ENCODE peak calls at places on chromosomes 7 and 10, in six cellular contexts. N is Calu3; Z is NCI-H1694; E is SHP77; G is activated CD8-positive, alpha-beta memory T cell treated with anti-CD3 and anti-CD28 coated beads for 48 hours; T is endodermal cell. K is an unnamed sample.

GRCh38 chr7:45108863-45109262 is 2.6 kb downstream of the TBRG4 start:
- DNase-seq in N (no peak), Z (no peak), E (no peak), G (no peak), T (peak; percentile 23), K (no peak)

GRCh38 chr7:122140918-122141317 is 3.1 kb downstream of the AASS start:
- DNase-seq in N (no peak), Z (no peak), E (no peak), G (no peak), T (no peak), K (no peak)

GRCh38 chr10:22931948-22932347 is 4.1 kb downstream of the ARMC3 start:
- DNase-seq in N (peak; percentile 32), Z (no peak), E (no peak), G (no peak), T (no peak), K (no peak)

GRCh38 chr7:63899691-63900393 is 98.8 kb upstream of the ZNF722 start:
- DNase-seq in N (peak; percentile 11), Z (no peak), E (peak; percentile 92), G (peak; percentile 40), T (no peak), K (no peak)

GRCh38 chr10:95508730-95509129 is 52.4 kb downstream of the SORBS1 start:
- DNase-seq in N (no peak), Z (no peak), E (no peak), G (no peak), T (peak; percentile 55), K (no peak)

GRCh38 chr10:125231116-125231812 is 70.9 kb upstream of the CTBP2 start:
- DNase-seq in N (peak; percentile 58), Z (no peak), E (no peak), G (no peak), T (peak; percentile 69), K (no peak)

GRCh38 chr10:46559231-46559671 is 2.8 kb upstream of the GPRIN2 start:
- DNase-seq in N (no peak), Z (no peak), E (no peak), G (no peak), T (peak; percentile 35), K (no peak)

GRCh38 chr10:60299390-60299778 is 90.3 kb downstream of the ANK3 start:
- DNase-seq in N (no peak), Z (no peak), E (no peak), G (no peak), T (no peak), K (no peak)

GRCh38 chr7:70470751-70471150 is 661.2 kb upstream of the GALNT17 start:
- DNase-seq in N (no peak), Z (no peak), E (no peak), G (no peak), T (no peak), K (no peak)

GRCh38 chr7:84780158-84781124 is 406.4 kb downstream of the SEMA3D start:
- DNase-seq in N (no peak), Z (no peak), E (no peak), G (no peak), T (no peak), K (no peak)

GRCh38 chr7:28958235-28958945 is at the start of gene TRIL:
- DNase-seq in N (no peak), Z (no peak), E (no peak), G (no peak), T (peak; percentile 85), K (peak; percentile 10)

GRCh38 chr7:35465791-35466336 is 212.0 kb upstream of the TBX20 start:
- DNase-seq in N (no peak), Z (no peak), E (no peak), G (no peak), T (no peak), K (no peak)

GRCh38 chr10:44973323-44974081 is 5.1 kb downstream of the DEPP1 start:
- DNase-seq in N (no peak), Z (no peak), E (no peak), G (no peak), T (peak; percentile 74), K (peak; percentile 40)

GRCh38 chr7:117248810-117249209 is 74.0 kb downstream of the WNT2 start:
- DNase-seq in N (no peak), Z (no peak), E (no peak), G (no peak), T (no peak), K (no peak)

GRCh38 chr10:129400426-129400825 is 66.6 kb upstream of the MGMT start:
- DNase-seq in N (no peak), Z (no peak), E (no peak), G (no peak), T (no peak), K (no peak)

GRCh38 chr10:45424668-45425404 is 50.8 kb downstream of the ALOX5 start:
- DNase-seq in N (no peak), Z (no peak), E (no peak), G (no peak), T (no peak), K (no peak)

GRCh38 chr7:130491841-130492518 is at the start of gene MEST:
- DNase-seq in N (no peak), Z (no peak), E (no peak), G (no peak), T (peak; percentile 75), K (no peak)

GRCh38 chr7:44220732-44221131 is 20.0 kb downstream of the YKT6 start:
- DNase-seq in N (no peak), Z (no peak), E (no peak), G (no peak), T (no peak), K (no peak)

GRCh38 chr10:14688606-14689005 is 86.1 kb downstream of the FAM107B start:
- DNase-seq in N (no peak), Z (no peak), E (no peak), G (no peak), T (no peak), K (no peak)

GRCh38 chr10:61902448-61903183 is 1.1 kb downstream of the ARID5B start:
- DNase-seq in N (peak; percentile 52), Z (no peak), E (no peak), G (no peak), T (peak; percentile 60), K (no peak)

GRCh38 chr7:33444501-33444900 is 315.1 kb downstream of the BBS9 start:
- DNase-seq in N (no peak), Z (no peak), E (no peak), G (no peak), T (no peak), K (no peak)

K was measured in NCI-H2107.